ENCODE peak calls at places on chromosomes 6 and 20, in eight cellular contexts. N is neural crest cell, U is ascending aorta, G is NCI-H1417, Y is epithelial cell of proximal tubule, E is mesothelial cell of epicardium, R is kidney epithelial cell, F is DMS153. Z is an unnamed sample.

GRCh38 chr6:136550045-136550329 is 235 bp downstream of the MAP7 start:
- DNase-seq in N (no peak), U (no peak), G (no peak), Y (no peak), E (peak), R (no peak), F (no peak), Z (no peak)

GRCh38 chr6:64683682-64684081 is 1023.3 kb downstream of the EYS start:
- DNase-seq in N (no peak), U (no peak), G (no peak), Y (no peak), E (no peak), R (no peak), F (no peak), Z (no peak)

GRCh38 chr6:100276311-100277057 is 188.2 kb downstream of the SIM1 start:
- DNase-seq in N (no peak), U (no peak), G (no peak), Y (no peak), E (no peak), R (no peak), F (no peak), Z (no peak)

GRCh38 chr6:43771210-43771857 is 1.3 kb downstream of the VEGFA start:
- DNase-seq in N (peak), U (peak), G (peak), Y (no peak), E (peak), R (no peak), F (no peak), Z (peak)

GRCh38 chr6:129486333-129486732 is 223.6 kb downstream of the ARHGAP18 start:
- DNase-seq in N (no peak), U (no peak), G (no peak), Y (no peak), E (no peak), R (no peak), F (no peak), Z (no peak)

GRCh38 chr20:14568701-14569100 is 231.3 kb upstream of the FLRT3 start:
- DNase-seq in N (no peak), U (no peak), G (no peak), Y (no peak), E (no peak), R (no peak), F (no peak), Z (no peak)

GRCh38 chr20:38997622-38998021 is 35.5 kb downstream of the DHX35 start:
- DNase-seq in N (no peak), U (no peak), G (no peak), Y (no peak), E (no peak), R (no peak), F (no peak), Z (no peak)

GRCh38 chr6:4017847-4018193 is 61.1 kb downstream of the FAM217A start:
- DNase-seq in N (no peak), U (no peak), G (peak), Y (peak), E (no peak), R (no peak), F (peak), Z (peak)

GRCh38 chr6:165769401-165769800 is 106.4 kb upstream of the PDE10A start:
- DNase-seq in N (no peak), U (no peak), G (no peak), Y (no peak), E (no peak), R (no peak), F (no peak), Z (no peak)

Z was measured in small intestine.